ENCODE peak calls at places on chromosome 1, in five cellular contexts. A is epithelial cell of proximal tubule, J is amniotic stem cell, E is NCI-H1092, F is suprapubic skin. O is an unnamed sample.

GRCh38 chr1:242535986-242536385 is 11.5 kb upstream of the PLD5 start:
- DNase-seq in A (no peak), J (no peak), E (no peak), F (no peak), O (no peak)

GRCh38 chr1:93851878-93852277 is 27.1 kb downstream of the DNTTIP2 start:
- DNase-seq in A (no peak), J (no peak), E (no peak), F (no peak), O (no peak)

GRCh38 chr1:246769306-246769705 is 45.1 kb downstream of the SCCPDH start:
- DNase-seq in A (no peak), J (no peak), E (no peak), F (peak), O (no peak)

GRCh38 chr1:61455400-61455799 is 269.5 kb downstream of the TM2D1 start:
- DNase-seq in A (no peak), J (no peak), E (no peak), F (no peak), O (no peak)

GRCh38 chr1:52056937-52057231 is 789 bp downstream of the BTF3L4 start:
- DNase-seq in A (no peak), J (no peak), E (no peak), F (no peak), O (no peak)

GRCh38 chr1:201528631-201529260 is 10.2 kb upstream of the NAV1 start:
- DNase-seq in A (no peak), J (no peak), E (no peak), F (no peak), O (no peak)

GRCh38 chr1:99956755-99957154 is 13.0 kb upstream of the SLC35A3 start:
- DNase-seq in A (peak), J (peak), E (no peak), F (no peak), O (no peak)

GRCh38 chr1:191343816-191344215 is 814.4 kb upstream of the RGS18 start:
- DNase-seq in A (peak), J (peak), E (no peak), F (no peak), O (no peak)

GRCh38 chr1:232416026-232416568 is 213.8 kb downstream of the SIPA1L2 start:
- DNase-seq in A (peak), J (no peak), E (no peak), F (no peak), O (no peak)

GRCh38 chr1:108686609-108687313 is 5.3 kb upstream of the PRPF38B start:
- DNase-seq in A (no peak), J (no peak), E (no peak), F (no peak), O (no peak)

GRCh38 chr1:29121951-29122661 is 1.6 kb downstream of the TMEM200B start:
- DNase-seq in A (no peak), J (no peak), E (no peak), F (peak), O (no peak)

GRCh38 chr1:217078010-217078704 is 354.9 kb upstream of the ESRRG start:
- DNase-seq in A (peak), J (no peak), E (peak), F (no peak), O (no peak)

GRCh38 chr1:17400725-17401341 is 28.8 kb downstream of the PADI6 start:
- DNase-seq in A (no peak), J (no peak), E (no peak), F (no peak), O (no peak)

GRCh38 chr1:175839678-175840669 is 96.6 kb upstream of the TNR start:
- DNase-seq in A (no peak), J (no peak), E (no peak), F (no peak), O (no peak)

GRCh38 chr1:182561432-182561831 is 27.6 kb downstream of the RNASEL start:
- DNase-seq in A (no peak), J (no peak), E (no peak), F (no peak), O (no peak)

GRCh38 chr1:201539561-201540404 is 856 bp downstream of the NAV1 start:
- DNase-seq in A (no peak), J (no peak), E (peak), F (peak), O (no peak)

GRCh38 chr1:46309401-46310159 is 6.1 kb downstream of the UQCRH start:
- DNase-seq in A (no peak), J (no peak), E (no peak), F (no peak), O (no peak)

GRCh38 chr1:240854367-240854766 is 242.4 kb upstream of the GREM2 start:
- DNase-seq in A (no peak), J (no peak), E (no peak), F (no peak), O (no peak)

GRCh38 chr1:176789571-176790090 is 326.7 kb downstream of the PAPPA2 start:
- DNase-seq in A (peak), J (no peak), E (no peak), F (no peak), O (no peak)

GRCh38 chr1:113747376-113747775 is 11.9 kb downstream of the PHTF1 start:
- DNase-seq in A (no peak), J (peak), E (no peak), F (no peak), O (no peak)

GRCh38 chr1:184242507-184242943 is 144.3 kb upstream of the C1orf21 start:
- DNase-seq in A (no peak), J (peak), E (no peak), F (no peak), O (no peak)

GRCh38 chr1:186978596-186979556 is 150.1 kb downstream of the PLA2G4A start:
- DNase-seq in A (no peak), J (no peak), E (no peak), F (no peak), O (no peak)

GRCh38 chr1:31797216-31797615 is 18.6 kb downstream of the SPOCD1 start:
- DNase-seq in A (no peak), J (no peak), E (no peak), F (peak), O (no peak)

GRCh38 chr1:41650176-41650519 is 165.7 kb upstream of the EDN2 start:
- DNase-seq in A (no peak), J (no peak), E (no peak), F (peak), O (no peak)

GRCh38 chr1:39957299-39958020 is 2.5 kb downstream of the MFSD2A start:
- DNase-seq in A (peak), J (no peak), E (no peak), F (no peak), O (no peak)

GRCh38 chr1:214989341-214989740 is 93.2 kb upstream of the KCNK2 start:
- DNase-seq in A (peak), J (peak), E (no peak), F (no peak), O (no peak)

GRCh38 chr1:204438628-204439027 is 27.0 kb upstream of the PPP1R15B start:
- DNase-seq in A (peak), J (peak), E (no peak), F (no peak), O (no peak)

GRCh38 chr1:64686828-64687724 is 57.8 kb upstream of the RAVER2 start:
- DNase-seq in A (peak), J (no peak), E (no peak), F (no peak), O (peak)

O was measured in effector memory CD8-positive, alpha-beta T cell.